ENCODE peak calls at places on chromosomes 4 and X, in eight cellular contexts. I, K, M, N, O, Q, R and B are unnamed samples.

GRCh38 chr4:102734591-102735385 is 26.0 kb downstream of the MANBA start:
- DNase-seq in I (no peak), N (no peak), M (no peak), O (no peak), R (no peak), Q (no peak), K (no peak), B (peak)

GRCh38 chr4:20684852-20685763 is 15.2 kb upstream of the PACRGL start:
- DNase-seq in R (peak), Q (no peak), M (peak), O (peak), K (no peak), I (peak), N (no peak), B (peak)

GRCh38 chrX:129737921-129738320 is 858 bp upstream of the XPNPEP2 start:
- DNase-seq in I (no peak), M (no peak), R (no peak), K (no peak), N (no peak), Q (no peak), O (peak), B (peak)

GRCh38 chrX:119753639-119754257 is 4.6 kb upstream of the SOWAHD start:
- DNase-seq in I (peak), O (peak), N (no peak), K (peak), Q (peak), M (no peak), R (peak), B (peak)

GRCh38 chrX:40805404-40805803 is 70.1 kb upstream of the MED14 start:
- DNase-seq in Q (no peak), O (no peak), K (no peak), I (no peak), R (no peak), M (no peak), N (no peak), B (no peak)

GRCh38 chr4:177447417-177448004 is 5.3 kb upstream of the AGA start:
- DNase-seq in O (no peak), Q (no peak), R (no peak), K (no peak), M (no peak), N (no peak), I (no peak), B (no peak)

GRCh38 chrX:24982306-24982965 is 33.3 kb downstream of the ARX start:
- DNase-seq in N (no peak), M (no peak), O (peak), K (no peak), I (no peak), R (no peak), Q (no peak), B (no peak)

GRCh38 chr4:112645541-112646329 is 8.8 kb downstream of the LARP7 start:
- DNase-seq in N (no peak), Q (no peak), K (no peak), R (no peak), M (no peak), O (no peak), I (no peak), B (no peak)

GRCh38 chr4:92629302-92629701 is 325.5 kb downstream of the GRID2 start:
- DNase-seq in Q (no peak), O (no peak), M (no peak), I (no peak), K (no peak), R (no peak), N (no peak), B (no peak)

GRCh38 chr4:2761035-2761923 is 5.1 kb upstream of the TNIP2 start:
- DNase-seq in Q (no peak), R (no peak), O (no peak), I (peak), N (peak), K (no peak), M (no peak), B (peak)

GRCh38 chr4:153759407-153760226 is at the start of gene RNF175:
- DNase-seq in R (peak), O (no peak), N (no peak), K (no peak), Q (no peak), I (no peak), M (peak), B (no peak)

GRCh38 chrX:41474726-41475100 is 27.6 kb downstream of the NYX start:
- DNase-seq in O (no peak), I (no peak), N (no peak), K (no peak), Q (no peak), R (no peak), M (no peak), B (no peak)

GRCh38 chr4:2458546-2459491 is 10.1 kb upstream of the RNF4 start:
- DNase-seq in I (no peak), O (no peak), R (no peak), K (no peak), N (no peak), M (no peak), Q (no peak), B (no peak)

GRCh38 chrX:105816517-105816916 is 5.8 kb upstream of the NRK start:
- DNase-seq in O (no peak), N (no peak), Q (no peak), I (no peak), K (no peak), R (no peak), M (no peak), B (no peak)

GRCh38 chr4:92249541-92249940 is 54.2 kb upstream of the GRID2 start:
- DNase-seq in I (no peak), O (no peak), N (no peak), M (no peak), Q (no peak), K (no peak), R (no peak), B (no peak)